ENCODE peak calls at places on chromosomes 1 and 21, in six cellular contexts. Y is A673, C is AG10803, R is spleen, Q is OCI-LY7, K is astrocyte of the spinal cord. G is an unnamed sample.

GRCh38 chr1:63004868-63005267 is 220.9 kb downstream of the ATG4C start:
- DNase-seq in R (no peak), Y (peak), C (no peak), K (peak), Q (no peak), G (peak)

GRCh38 chr1:36522461-36523229 is 39.9 kb upstream of the CSF3R start:
- DNase-seq in K (no peak), C (no peak), R (no peak), Y (no peak), Q (no peak), G (no peak)

GRCh38 chr1:151653397-151653796 is 41.5 kb downstream of the SNX27 start:
- DNase-seq in C (peak), K (peak), Y (no peak), Q (no peak), R (no peak), G (no peak)

GRCh38 chr1:118250232-118250631 is 65.2 kb upstream of the SPAG17 start:
- DNase-seq in R (no peak), Y (peak), Q (no peak), C (no peak), K (no peak), G (no peak)

GRCh38 chr21:34534522-34534921 is 22.5 kb upstream of the KCNE1 start:
- DNase-seq in Q (no peak), C (peak), R (no peak), K (peak), Y (no peak), G (peak)

GRCh38 chr21:38875694-38876492 is 70.2 kb downstream of the ETS2 start:
- DNase-seq in Q (no peak), C (peak), Y (no peak), R (no peak), K (peak), G (no peak)

GRCh38 chr1:25985171-25985570 is 12.7 kb downstream of the PAFAH2 start:
- DNase-seq in C (no peak), Q (no peak), K (no peak), Y (no peak), R (no peak), G (no peak)

GRCh38 chr1:115089443-115090340 is at the start of gene TSPAN2:
- DNase-seq in C (peak), Q (peak), K (peak), Y (peak), R (peak), G (peak)

GRCh38 chr1:169368406-169368769 is 393 bp downstream of the BLZF1 start:
- DNase-seq in K (no peak), C (peak), R (peak), Q (peak), Y (peak), G (no peak)

GRCh38 chr21:44759628-44760285 is 41.9 kb downstream of the UBE2G2 start:
- DNase-seq in Q (no peak), C (no peak), Y (no peak), K (no peak), R (peak), G (no peak)

GRCh38 chr21:44760376-44760775 is 41.2 kb downstream of the UBE2G2 start:
- DNase-seq in R (no peak), Y (no peak), K (no peak), Q (no peak), C (no peak), G (no peak)

GRCh38 chr21:44762221-44763049 is 39.2 kb downstream of the UBE2G2 start:
- DNase-seq in Q (no peak), Y (no peak), K (no peak), C (no peak), R (peak), G (no peak)

GRCh38 chr21:44761747-44762208 is 39.8 kb downstream of the UBE2G2 start:
- DNase-seq in Y (no peak), K (no peak), R (peak), Q (no peak), C (no peak), G (no peak)

GRCh38 chr21:44761011-44761729 is 40.5 kb downstream of the UBE2G2 start:
- DNase-seq in C (no peak), K (no peak), Y (no peak), Q (peak), R (peak), G (peak)
- TF ChIP-seq CTCF in C (peak), K (peak), Y (peak), Q (peak), R (no peak), G (no peak)

GRCh38 chr1:234978397-234979291 is 150.0 kb downstream of the TOMM20 start:
- DNase-seq in R (peak), Y (no peak), K (peak), C (peak), Q (peak), G (peak)
- TF ChIP-seq CTCF in R (no peak), Y (no peak), K (no peak), C (peak), Q (peak), G (peak)

GRCh38 chr21:41071410-41071809 is 96.5 kb upstream of the BACE2 start:
- DNase-seq in C (no peak), Q (peak), K (no peak), R (no peak), Y (no peak), G (no peak)
- TF ChIP-seq CTCF in C (no peak), Q (peak), K (peak), R (no peak), Y (peak), G (no peak)

GRCh38 chr1:24080131-24080530 is 31.8 kb downstream of the MYOM3 start:
- DNase-seq in R (no peak), Q (no peak), C (no peak), Y (no peak), K (no peak), G (no peak)

GRCh38 chr1:24074196-24074595 is 37.7 kb downstream of the MYOM3 start:
- DNase-seq in Y (no peak), R (peak), Q (no peak), C (no peak), K (no peak), G (no peak)

GRCh38 chr1:24075946-24076345 is 36.0 kb downstream of the MYOM3 start:
- DNase-seq in K (no peak), C (no peak), Q (no peak), Y (no peak), R (no peak), G (no peak)

GRCh38 chr1:24074817-24075725 is 36.9 kb downstream of the MYOM3 start:
- DNase-seq in Q (peak), K (no peak), Y (no peak), C (no peak), R (no peak), G (no peak)

GRCh38 chr1:24077278-24077978 is 34.5 kb downstream of the MYOM3 start:
- DNase-seq in K (no peak), R (no peak), Y (no peak), C (no peak), Q (no peak), G (no peak)
- TF ChIP-seq CTCF in K (no peak), R (no peak), Y (no peak), C (no peak), Q (no peak), G (no peak)

GRCh38 chr1:217718873-217719272 is 87.7 kb downstream of the SPATA17 start:
- DNase-seq in K (peak), C (peak), R (no peak), Q (no peak), Y (no peak), G (no peak)

GRCh38 chr1:217721692-217722091 is 90.5 kb downstream of the SPATA17 start:
- DNase-seq in C (peak), K (no peak), Y (no peak), Q (no peak), R (no peak), G (no peak)

GRCh38 chr1:217713223-217713622 is 82.1 kb downstream of the SPATA17 start:
- DNase-seq in Q (no peak), Y (no peak), R (no peak), K (peak), C (no peak), G (no peak)

GRCh38 chr1:217717959-217718358 is 86.8 kb downstream of the SPATA17 start:
- DNase-seq in C (peak), R (no peak), Q (no peak), Y (no peak), K (no peak), G (no peak)
- TF ChIP-seq CTCF in C (no peak), R (no peak), Q (no peak), Y (no peak), K (no peak), G (no peak)

GRCh38 chr1:153968400-153968799 is 698 bp downstream of the CREB3L4 start:
- DNase-seq in K (no peak), Y (no peak), C (no peak), R (peak), Q (no peak), G (no peak)

GRCh38 chr1:153970346-153970745 is 2.6 kb downstream of the CREB3L4 start:
- DNase-seq in Y (no peak), Q (no peak), R (peak), K (no peak), C (no peak), G (no peak)

GRCh38 chr1:153968000-153968363 is 280 bp downstream of the CREB3L4 start:
- DNase-seq in R (peak), Y (no peak), K (no peak), C (no peak), Q (no peak), G (no peak)

GRCh38 chr1:153968972-153969371 is 1.3 kb downstream of the CREB3L4 start:
- DNase-seq in K (no peak), Y (no peak), Q (no peak), C (no peak), R (peak), G (no peak)

DNA sequence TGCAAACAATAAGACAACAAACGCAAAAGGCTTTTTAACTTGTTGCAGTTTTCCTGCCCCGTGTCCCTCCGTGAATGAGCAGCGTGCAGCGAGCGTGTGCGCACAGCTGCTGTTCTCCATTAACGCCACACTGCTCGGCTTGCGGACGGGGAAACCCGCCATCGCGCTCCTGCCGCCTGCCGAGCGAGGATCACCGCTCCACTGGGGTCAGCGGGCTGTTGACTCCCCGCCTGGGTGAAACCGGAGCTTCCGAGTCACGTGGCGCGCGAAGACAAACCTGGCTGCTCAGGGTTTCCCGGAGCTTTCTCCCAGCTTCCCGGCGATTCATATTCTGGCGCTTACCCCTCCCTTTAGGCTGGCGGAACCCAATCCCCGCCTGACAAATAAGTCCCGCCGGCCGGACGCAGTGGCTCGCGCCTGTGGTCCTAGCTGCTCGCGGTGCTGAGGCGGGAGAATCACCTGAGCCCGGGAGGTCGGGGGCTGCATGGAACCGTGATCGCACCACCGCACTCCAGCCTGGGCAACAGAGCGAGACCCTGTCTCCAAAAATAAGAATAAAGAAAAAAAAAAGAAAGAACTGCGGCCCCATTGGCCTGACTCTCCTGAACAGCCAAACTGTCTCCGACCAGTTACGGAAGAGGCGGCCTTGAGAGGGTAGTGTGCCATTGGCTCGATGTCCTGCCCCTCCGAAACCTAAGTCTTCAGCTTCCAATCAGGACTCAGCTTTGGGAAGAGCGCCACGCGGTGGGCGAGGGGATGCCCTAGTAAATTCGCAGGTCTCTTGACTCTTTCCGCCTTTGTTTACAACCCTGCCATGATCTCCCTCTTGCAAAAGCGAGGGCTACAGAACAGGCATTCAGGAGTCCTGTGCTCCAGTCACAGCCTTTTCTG is at the start of gene CREB3L4:
- DNase-seq in K (peak), Y (peak), C (peak), R (peak), Q (peak), G (peak)
- TF ChIP-seq CTCF in K (peak), Y (peak), C (peak), R (no peak), Q (peak), G (peak)

DNA sequence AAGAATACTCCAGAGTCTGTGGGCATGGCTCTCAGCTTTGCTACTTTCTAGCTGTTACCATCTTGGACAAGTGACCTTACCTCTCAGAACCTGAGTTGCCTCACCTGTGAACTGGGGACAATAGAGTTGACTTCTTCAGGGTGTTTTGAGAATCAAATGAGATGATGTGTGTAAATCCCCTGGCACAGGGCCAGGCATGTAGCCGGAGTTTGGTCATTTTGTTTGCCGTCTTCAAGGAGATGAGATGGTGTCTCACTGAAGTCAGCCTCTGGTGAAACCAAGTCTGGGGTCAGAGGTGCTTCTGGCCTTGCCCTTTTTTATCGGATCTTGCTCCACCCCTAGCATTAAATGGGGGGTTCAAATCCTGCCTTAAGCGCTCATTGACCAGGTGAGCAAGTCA is 149.2 kb upstream of the TMEM51 start:
- DNase-seq in Y (no peak), R (no peak), Q (no peak), C (peak), K (no peak), G (no peak)
- TF ChIP-seq CTCF in Y (no peak), R (no peak), Q (no peak), C (no peak), K (no peak), G (no peak)

DNA sequence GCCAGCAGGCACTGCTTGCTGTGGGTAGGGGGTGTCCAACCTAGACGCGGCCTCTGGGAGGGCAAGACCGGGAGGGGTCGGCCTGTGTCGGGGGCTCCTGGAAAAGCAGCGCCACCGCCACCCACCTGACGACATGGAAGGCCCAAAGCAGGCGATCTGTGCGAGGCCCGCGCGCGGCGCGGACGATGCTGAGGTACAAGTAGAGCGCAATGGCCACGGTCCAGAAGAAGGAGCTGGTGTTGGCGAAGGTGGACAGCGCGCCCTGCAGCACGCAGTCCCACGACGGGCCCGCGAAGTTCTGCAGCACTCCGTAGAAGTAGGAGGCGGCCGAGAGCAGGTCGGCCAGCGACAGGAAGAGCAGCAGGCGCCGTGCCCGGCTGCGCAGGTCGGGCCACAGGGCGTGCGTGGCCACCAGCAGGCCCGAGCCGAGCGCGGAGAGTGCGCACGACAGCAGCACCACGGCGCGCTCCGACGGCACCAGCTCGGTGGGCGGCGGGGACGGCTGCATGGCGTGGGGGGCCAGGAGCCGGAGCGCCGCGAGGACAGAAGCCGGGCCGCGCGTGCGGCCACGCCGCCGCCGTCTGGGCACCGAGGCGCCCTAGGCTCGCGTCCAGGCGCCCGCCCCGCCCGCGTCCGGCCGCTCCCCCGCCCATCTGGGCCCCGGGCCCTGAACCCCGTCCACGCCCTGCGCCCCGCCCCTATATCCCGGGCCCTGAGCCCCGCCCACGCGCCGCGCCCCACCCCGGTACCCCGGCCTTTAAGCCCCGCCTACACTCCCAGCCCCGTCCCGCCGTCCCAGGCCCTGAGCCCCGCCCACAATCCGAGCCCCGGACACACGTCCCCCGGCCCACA is at the start of gene GPR157:
- DNase-seq in K (peak), C (peak), Y (peak), Q (peak), R (peak), G (peak)
- TF ChIP-seq CTCF in K (peak), C (peak), Y (no peak), Q (peak), R (no peak), G (peak)

DNA sequence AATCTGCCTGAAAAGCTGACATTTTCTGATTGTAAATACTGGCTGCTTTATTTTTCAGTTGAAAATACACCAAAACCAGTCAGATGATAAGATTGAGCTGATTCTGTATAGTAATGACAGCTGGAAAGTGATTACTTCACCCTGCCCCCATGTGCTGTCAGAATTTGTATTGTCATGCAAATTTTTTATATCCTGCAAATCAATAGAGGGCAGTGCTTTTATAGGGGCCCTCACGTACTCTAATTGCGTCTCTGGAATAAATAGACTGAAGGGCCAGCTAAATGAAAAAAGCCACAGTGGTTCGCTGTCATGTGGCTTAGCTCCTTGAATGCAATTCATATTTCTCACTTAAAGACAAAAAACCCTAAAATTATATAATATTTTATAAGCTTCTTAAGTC is 208.6 kb downstream of the LHX8 start:
- DNase-seq in K (no peak), Y (peak), C (no peak), Q (no peak), R (no peak), G (no peak)
- TF ChIP-seq CTCF in K (no peak), Y (no peak), C (no peak), Q (no peak), R (no peak), G (no peak)

DNA sequence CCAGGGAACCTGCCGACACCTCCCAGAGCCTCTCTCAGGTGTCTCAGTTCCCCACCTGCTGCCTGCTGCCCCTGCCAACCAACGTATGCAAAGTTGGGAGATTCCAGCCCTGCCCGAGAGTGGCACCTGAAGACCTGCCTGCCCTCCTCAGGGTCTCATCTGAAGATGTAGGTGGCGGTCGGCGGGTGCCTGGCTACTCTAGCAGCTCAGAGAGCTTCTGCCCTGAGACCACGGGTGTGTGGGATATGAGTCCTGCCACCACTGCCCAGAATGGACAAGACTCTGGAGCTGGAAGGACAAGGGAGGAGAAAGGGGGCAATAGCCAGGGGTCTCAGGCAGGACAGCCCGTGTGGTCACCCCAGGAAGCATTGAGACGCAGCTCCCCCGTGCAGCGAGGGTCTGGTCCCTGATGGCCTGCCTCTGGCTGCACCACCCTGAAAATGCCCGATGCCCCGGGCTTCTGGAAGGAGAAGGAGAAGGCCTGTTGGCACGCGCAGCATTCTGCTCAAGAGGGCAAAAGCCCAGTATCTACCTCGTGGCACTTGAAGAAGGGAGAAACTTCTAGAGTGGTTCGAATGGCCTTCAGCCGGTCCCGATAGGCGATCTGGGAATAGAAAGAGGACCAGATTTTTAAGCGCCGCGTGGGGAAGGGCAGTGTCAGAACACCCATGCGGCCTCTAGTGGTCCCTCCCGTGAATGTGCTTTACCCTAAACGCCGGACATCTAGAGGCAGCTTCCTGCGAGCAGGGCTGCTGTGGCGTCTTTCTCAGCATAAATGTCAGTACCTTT is 88.8 kb downstream of the STUM start:
- DNase-seq in R (peak), Q (peak), C (peak), Y (no peak), K (no peak), G (no peak)
- TF ChIP-seq CTCF in R (peak), Q (peak), C (peak), Y (no peak), K (peak), G (no peak)